ENCODE peak calls at places on chromosomes 5 and 9, in six cellular contexts. P, M, S, R, C and Q are unnamed samples.

GRCh38 chr5:75265731-75266130 is 29.1 kb upstream of the ANKRD31 start:
- DNase-seq in C (peak), R (peak), M (peak), P (peak), S (peak), Q (peak)

GRCh38 chr5:95973793-95974325 is 12.2 kb upstream of the ELL2 start:
- DNase-seq in S (no peak), R (no peak), P (no peak), M (peak), C (no peak), Q (peak)

GRCh38 chr5:53930457-53930856 is 370.0 kb downstream of the NDUFS4 start:
- DNase-seq in S (no peak), P (no peak), C (no peak), M (peak), R (no peak), Q (peak)

GRCh38 chr9:34400686-34401602 is 24.2 kb upstream of the MYORG start:
- DNase-seq in M (no peak), R (no peak), C (no peak), P (no peak), S (no peak), Q (no peak)

GRCh38 chr5:124660229-124661093 is 86.0 kb downstream of the ZNF608 start:
- DNase-seq in C (no peak), M (peak), R (peak), S (no peak), P (peak), Q (no peak)

GRCh38 chr5:165333623-165334022 is 1828.2 kb downstream of the MAT2B start:
- DNase-seq in R (no peak), M (peak), C (no peak), P (no peak), S (no peak), Q (peak)

GRCh38 chr5:178624626-178625546 is 2.0 kb downstream of the CLK4 start:
- DNase-seq in P (peak), M (peak), R (peak), C (peak), S (peak), Q (peak)

GRCh38 chr9:69758001-69758730 is 1.6 kb downstream of the PTAR1 start:
- DNase-seq in P (no peak), R (no peak), M (peak), C (peak), S (peak), Q (peak)

GRCh38 chr5:162221884-162222283 is 154.3 kb downstream of the GABRG2 start:
- DNase-seq in P (no peak), S (no peak), R (peak), M (no peak), C (no peak), Q (no peak)

GRCh38 chr5:6804766-6805165 is 91.5 kb downstream of the TENT4A start:
- DNase-seq in M (peak), P (no peak), C (peak), R (no peak), S (no peak), Q (no peak)

GRCh38 chr9:23766613-23767012 is 59.4 kb downstream of the ELAVL2 start:
- DNase-seq in R (no peak), M (no peak), C (no peak), P (no peak), S (no peak), Q (no peak)

GRCh38 chr9:35482071-35482470 is 7.8 kb upstream of the RUSC2 start:
- DNase-seq in P (no peak), M (no peak), C (peak), S (no peak), R (peak), Q (no peak)

GRCh38 chr5:5699062-5699461 is 276.6 kb downstream of the ICE1 start:
- DNase-seq in P (no peak), M (no peak), R (peak), S (no peak), C (no peak), Q (no peak)

GRCh38 chr5:147439253-147439652 is 70.6 kb downstream of the DPYSL3 start:
- DNase-seq in M (peak), C (peak), S (no peak), P (peak), R (no peak), Q (peak)

GRCh38 chr9:135951889-135952663 is 9.1 kb downstream of the UBAC1 start:
- DNase-seq in S (no peak), C (no peak), P (peak), M (peak), R (peak), Q (peak)

GRCh38 chr9:113541019-113541900 is 77.7 kb downstream of the RGS3 start:
- DNase-seq in S (peak), P (peak), M (peak), C (peak), R (peak), Q (peak)

GRCh38 chr9:72052122-72052521 is 8.3 kb downstream of the C9orf57 start:
- DNase-seq in S (no peak), R (no peak), M (no peak), P (no peak), C (no peak), Q (no peak)

GRCh38 chr5:93875693-93876092 is 134.3 kb upstream of the POU5F2 start:
- DNase-seq in C (no peak), P (no peak), S (no peak), R (no peak), M (no peak), Q (no peak)

GRCh38 chr9:91515074-91515687 is 91.5 kb upstream of the NFIL3 start:
- DNase-seq in C (peak), R (no peak), S (no peak), P (peak), M (peak), Q (peak)

GRCh38 chr5:178267245-178267644 is 34.6 kb upstream of the PHYKPL start:
- DNase-seq in R (no peak), M (no peak), S (no peak), P (no peak), C (no peak), Q (no peak)

GRCh38 chr5:167916706-167917105 is 374.7 kb upstream of the WWC1 start:
- DNase-seq in P (peak), R (peak), M (peak), S (no peak), C (peak), Q (no peak)

GRCh38 chr9:113011911-113012381 is at the start of gene ZNF883:
- DNase-seq in S (no peak), R (peak), M (peak), P (peak), C (peak), Q (peak)

GRCh38 chr9:87193925-87194380 is 246.6 kb upstream of the GAS1 start:
- DNase-seq in S (no peak), C (peak), P (peak), M (peak), R (no peak), Q (peak)

GRCh38 chr5:149268928-149269557 is 2.6 kb upstream of the AFAP1L1 start:
- DNase-seq in R (peak), M (peak), S (peak), C (peak), P (peak), Q (peak)

GRCh38 chr9:37801287-37801850 is 772 bp downstream of the DCAF10 start:
- DNase-seq in P (no peak), C (peak), M (peak), S (peak), R (peak), Q (peak)

GRCh38 chr9:68690088-68690487 is 15.0 kb upstream of the PIP5K1B start:
- DNase-seq in M (no peak), S (no peak), C (no peak), R (peak), P (no peak), Q (peak)

GRCh38 chr5:129377504-129377903 is 82.6 kb upstream of the ADAMTS19 start:
- DNase-seq in C (no peak), M (no peak), S (no peak), R (no peak), P (no peak), Q (no peak)

GRCh38 chr9:134593286-134593685 is 48.3 kb upstream of the COL5A1 start:
- DNase-seq in C (no peak), M (no peak), P (no peak), R (no peak), S (no peak), Q (no peak)

GRCh38 chr5:154415114-154415513 is 30.7 kb upstream of the SAP30L start:
- DNase-seq in M (no peak), R (no peak), P (no peak), S (no peak), C (no peak), Q (no peak)

GRCh38 chr5:71693828-71694427 is 25.1 kb upstream of the CARTPT start:
- DNase-seq in P (no peak), R (peak), S (no peak), M (no peak), C (no peak), Q (peak)

GRCh38 chr9:107733530-107733907 is 243.9 kb upstream of the KLF4 start:
- DNase-seq in C (peak), S (no peak), R (no peak), M (peak), P (no peak), Q (no peak)

GRCh38 chr9:98410185-98410697 is 154.8 kb upstream of the TBC1D2 start:
- DNase-seq in M (peak), S (peak), C (peak), R (peak), P (no peak), Q (peak)

GRCh38 chr5:138011991-138012390 is 20.9 kb downstream of the FAM13B start:
- DNase-seq in R (no peak), M (no peak), S (no peak), P (peak), C (peak), Q (no peak)

GRCh38 chr5:5677738-5678137 is 255.3 kb downstream of the ICE1 start:
- DNase-seq in S (no peak), C (no peak), P (no peak), M (no peak), R (no peak), Q (no peak)

GRCh38 chr9:70747335-70747734 is 332.9 kb upstream of the KLF9 start:
- DNase-seq in P (no peak), C (no peak), M (peak), R (no peak), S (no peak), Q (no peak)

GRCh38 chr9:89837911-89838310 is 233.1 kb downstream of the GADD45G start:
- DNase-seq in C (no peak), P (no peak), S (no peak), R (no peak), M (no peak), Q (no peak)

GRCh38 chr9:100667448-100667847 is 89.6 kb downstream of the CAVIN4 start:
- DNase-seq in M (no peak), P (no peak), S (no peak), R (no peak), C (no peak), Q (no peak)

GRCh38 chr5:106290841-106291240 is 1379.9 kb downstream of the EFNA5 start:
- DNase-seq in S (no peak), P (peak), R (no peak), M (peak), C (peak), Q (no peak)

GRCh38 chr9:126389958-126390357 is 63.3 kb downstream of the MVB12B start:
- DNase-seq in R (no peak), S (no peak), P (no peak), M (no peak), C (no peak), Q (no peak)

GRCh38 chr9:130672466-130672865 is 8.1 kb downstream of the PRDM12 start:
- DNase-seq in C (no peak), R (no peak), S (no peak), M (no peak), P (no peak), Q (no peak)

GRCh38 chr9:130670644-130671043 is 6.2 kb downstream of the PRDM12 start:
- DNase-seq in R (no peak), S (no peak), M (no peak), P (no peak), C (no peak), Q (no peak)

GRCh38 chr9:130669965-130670364 is 5.6 kb downstream of the PRDM12 start:
- DNase-seq in C (no peak), M (no peak), P (no peak), R (no peak), S (no peak), Q (no peak)

GRCh38 chr9:130675396-130675795 is 11.0 kb downstream of the PRDM12 start:
- DNase-seq in R (no peak), P (no peak), S (no peak), C (no peak), M (no peak), Q (no peak)

DNA sequence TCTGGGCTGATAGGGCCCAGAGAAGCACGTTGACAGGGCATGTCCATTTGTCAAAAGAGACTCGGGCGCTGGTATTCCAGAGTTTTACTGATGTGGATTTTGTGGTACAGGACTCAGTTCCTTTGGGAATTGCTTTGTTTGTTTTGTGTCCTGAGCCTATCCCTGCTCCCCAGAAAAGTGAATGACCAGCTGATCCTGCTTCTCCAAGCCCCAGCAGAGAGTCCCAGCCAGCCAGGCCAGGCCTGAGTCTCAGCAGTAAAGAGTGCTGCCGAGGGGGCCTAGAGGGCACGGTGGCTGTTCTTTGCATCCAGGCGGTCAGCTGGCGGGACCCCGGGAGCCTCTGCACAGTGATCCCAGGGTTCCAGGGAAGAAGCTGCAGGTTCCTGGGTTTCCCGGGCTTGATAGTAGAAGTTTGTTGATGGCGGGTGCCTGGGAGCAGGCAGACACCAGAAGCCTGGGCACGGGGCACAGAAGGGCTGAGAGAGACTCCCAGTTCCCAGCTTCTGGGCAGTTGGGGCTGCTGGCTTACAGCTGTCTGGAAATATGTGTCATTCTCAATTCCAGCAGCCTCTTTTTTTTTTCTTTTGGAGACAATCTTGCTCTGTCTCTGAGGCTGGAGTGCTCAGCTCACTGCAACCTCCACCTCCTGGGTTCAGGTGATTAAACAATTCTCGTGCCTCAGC is 8.7 kb downstream of the PRDM12 start:
- DNase-seq in R (no peak), P (no peak), C (no peak), S (no peak), M (no peak), Q (no peak)
- H2AFZ ChIP-seq in R (no peak), P (no peak), C (no peak), S (no peak), M (no peak), Q (no peak)

GRCh38 chr5:19047277-19047676 is 940.7 kb downstream of the CDH18 start:
- DNase-seq in P (no peak), R (peak), S (no peak), M (no peak), C (no peak), Q (no peak)
- H2AFZ ChIP-seq in P (no peak), R (peak), S (no peak), M (no peak), C (no peak), Q (no peak)

GRCh38 chr5:51271261-51271660 is 112.0 kb upstream of the ISL1 start:
- DNase-seq in R (no peak), P (no peak), S (no peak), M (no peak), C (no peak), Q (no peak)
- H2AFZ ChIP-seq in R (no peak), P (no peak), S (no peak), M (no peak), C (no peak), Q (no peak)

GRCh38 chr9:14993891-14994554 is 83.8 kb upstream of the FREM1 start:
- DNase-seq in M (no peak), C (peak), P (no peak), R (no peak), S (no peak), Q (no peak)

GRCh38 chr9:14994738-14995137 is 84.5 kb upstream of the FREM1 start:
- DNase-seq in S (no peak), M (no peak), P (no peak), C (no peak), R (no peak), Q (no peak)

GRCh38 chr9:14992025-14992424 is 81.8 kb upstream of the FREM1 start:
- DNase-seq in M (no peak), P (no peak), S (peak), C (peak), R (no peak), Q (no peak)

GRCh38 chr9:14992516-14992915 is 82.3 kb upstream of the FREM1 start:
- DNase-seq in S (no peak), P (no peak), M (no peak), R (no peak), C (peak), Q (no peak)

GRCh38 chr9:14993061-14993800 is 83.0 kb upstream of the FREM1 start:
- DNase-seq in C (peak), R (peak), M (peak), S (no peak), P (peak), Q (peak)
- H2AFZ ChIP-seq in C (peak), R (peak), M (peak), S (no peak), P (peak), Q (peak)

DNA sequence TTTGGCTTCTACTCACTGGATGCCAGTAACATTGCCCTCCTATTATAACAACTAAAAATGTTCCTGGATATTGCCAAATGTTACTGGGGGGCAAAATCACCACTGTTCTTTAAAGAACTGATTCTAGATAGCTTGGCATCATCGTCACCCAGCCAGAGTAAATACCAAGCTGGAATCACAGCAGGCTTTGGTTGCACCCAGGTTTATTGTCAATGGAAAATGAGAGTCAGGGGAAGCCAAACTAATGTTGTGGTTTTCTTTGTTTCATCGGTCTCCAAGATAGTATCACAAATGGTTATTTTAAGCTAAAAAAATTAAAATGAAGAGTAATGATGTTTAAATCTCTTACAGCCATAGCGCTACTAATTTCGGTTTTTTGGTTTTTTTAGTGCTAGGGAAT is 558.2 kb downstream of the EBF1 start:
- DNase-seq in M (no peak), S (no peak), C (no peak), R (no peak), P (no peak), Q (no peak)
- H2AFZ ChIP-seq in M (no peak), S (no peak), C (no peak), R (no peak), P (no peak), Q (no peak)

DNA sequence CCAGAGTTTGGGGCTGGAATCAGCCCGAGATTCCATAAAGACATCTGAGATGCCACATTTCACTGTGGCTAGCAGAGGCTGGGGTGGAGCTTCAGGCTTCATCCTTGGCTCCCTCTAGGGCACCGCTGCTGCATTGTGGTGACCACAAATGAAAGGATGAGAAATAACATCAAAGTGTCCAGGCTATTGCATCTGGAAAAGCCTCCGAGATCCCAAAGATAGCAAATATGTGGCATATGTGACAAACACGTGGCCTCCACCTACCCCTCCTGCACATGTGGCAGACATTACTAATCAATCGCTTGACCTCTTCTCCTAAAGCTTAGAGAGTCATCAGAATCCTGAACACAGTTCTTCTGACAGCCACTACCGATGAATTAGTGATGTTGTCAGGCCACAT is 4.5 kb downstream of the SPARC start:
- DNase-seq in C (peak), P (no peak), M (peak), R (no peak), S (no peak), Q (peak)
- H2AFZ ChIP-seq in C (no peak), P (no peak), M (no peak), R (no peak), S (no peak), Q (no peak)

GRCh38 chr9:137296214-137297059 is 5.6 kb downstream of the NRARP start:
- DNase-seq in P (no peak), C (no peak), R (no peak), M (peak), S (no peak), Q (peak)

GRCh38 chr9:137294091-137294683 is 7.9 kb downstream of the NRARP start:
- DNase-seq in C (peak), P (peak), S (peak), M (peak), R (peak), Q (peak)

GRCh38 chr9:137297060-137297664 is 4.9 kb downstream of the NRARP start:
- DNase-seq in P (no peak), C (no peak), M (no peak), S (peak), R (no peak), Q (no peak)

GRCh38 chr9:137294684-137295312 is 7.3 kb downstream of the NRARP start:
- DNase-seq in S (no peak), C (peak), P (peak), R (peak), M (peak), Q (peak)

DNA sequence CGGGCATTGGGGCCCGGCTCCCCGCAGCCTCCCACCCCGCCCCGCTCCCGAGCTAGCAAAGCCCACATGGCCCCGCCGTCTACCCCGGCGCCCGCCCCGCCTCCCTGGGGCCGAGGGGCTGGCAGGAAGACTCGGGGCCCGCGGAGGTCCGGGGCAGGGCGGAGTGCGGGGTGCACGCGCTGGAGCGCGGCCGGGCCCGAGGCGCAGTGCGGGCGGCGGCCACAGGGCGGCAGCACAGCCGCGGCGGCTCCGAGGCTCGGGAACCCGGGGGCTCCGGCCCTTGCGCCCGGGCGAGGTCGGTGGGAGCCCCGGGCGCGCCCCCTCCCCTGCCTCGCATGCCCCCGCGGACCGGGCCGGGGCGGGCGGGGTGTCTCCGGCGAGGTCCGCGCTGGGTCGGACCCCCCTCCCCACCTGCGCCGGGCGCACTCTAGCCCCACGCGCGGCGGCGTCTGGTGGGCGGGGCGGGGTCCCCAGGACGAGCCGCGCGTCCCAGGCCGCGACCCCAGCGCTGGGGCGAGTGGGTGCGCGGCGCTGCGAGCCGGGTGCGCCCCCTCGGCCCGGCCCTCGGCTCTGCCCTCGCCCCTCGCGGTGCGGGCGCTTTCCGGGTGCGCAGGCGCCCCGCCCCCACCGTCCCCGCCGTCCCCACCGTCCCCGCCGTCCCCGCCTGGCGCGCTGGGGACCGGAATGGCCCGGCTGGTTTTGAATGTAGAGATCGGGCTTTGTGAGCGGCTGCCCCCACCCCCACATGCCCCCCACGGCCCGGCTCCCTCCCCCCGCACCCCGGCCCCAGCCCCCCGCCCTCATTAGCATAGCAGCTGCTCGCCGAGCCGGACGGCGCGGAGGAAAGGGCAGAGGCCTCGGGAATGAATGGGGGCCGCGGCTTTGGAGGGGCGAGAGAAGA is 6.5 kb downstream of the NRARP start:
- DNase-seq in R (peak), C (peak), S (peak), M (no peak), P (no peak), Q (no peak)
- H2AFZ ChIP-seq in R (no peak), C (peak), S (no peak), M (no peak), P (peak), Q (no peak)